ENCODE peak calls at places on chromosomes 7 and 10, in nine cellular contexts. M is heart left ventricle, G is gastrocnemius medialis, R is HCT116, Z is GM12891, X is transverse colon, W is K562, J is body of pancreas, Q is H54. A is an unnamed sample.

GRCh38 chr7:11557627-11558026 is 274.4 kb downstream of the THSD7A start:
- DNase-seq in M (no peak), G (peak), R (peak), Z (peak), X (no peak), W (no peak), J (peak), Q (peak), A (peak)

GRCh38 chr10:110357252-110357780 is 52.6 kb upstream of the SMNDC1 start:
- DNase-seq in M (no peak), G (no peak), R (peak), Z (no peak), X (peak), W (peak), J (no peak), Q (no peak), A (no peak)

GRCh38 chr7:74043523-74043951 is 15.6 kb downstream of the ELN start:
- DNase-seq in M (peak), G (no peak), R (no peak), Z (no peak), X (no peak), W (no peak), J (peak), Q (no peak), A (no peak)

GRCh38 chr7:70612811-70613210 is 519.1 kb upstream of the GALNT17 start:
- DNase-seq in M (no peak), G (no peak), R (no peak), Z (no peak), X (no peak), W (no peak), J (no peak), Q (no peak), A (no peak)

GRCh38 chr10:131993298-131993674 is 11.6 kb upstream of the BNIP3 start:
- DNase-seq in M (no peak), G (no peak), R (no peak), Z (no peak), X (no peak), W (no peak), J (peak), Q (no peak), A (no peak)

GRCh38 chr10:24642921-24643678 is 80.6 kb downstream of the ARHGAP21 start:
- DNase-seq in M (no peak), G (no peak), R (peak), Z (no peak), X (no peak), W (peak), J (peak), Q (peak), A (peak)

GRCh38 chr10:44089671-44090070 is 295.2 kb downstream of the CXCL12 start:
- DNase-seq in M (no peak), G (no peak), R (no peak), Z (no peak), X (no peak), W (no peak), J (no peak), Q (no peak), A (no peak)

GRCh38 chr10:128130051-128130450 is 3.8 kb upstream of the MKI67 start:
- DNase-seq in M (no peak), G (no peak), R (peak), Z (no peak), X (no peak), W (no peak), J (no peak), Q (no peak), A (peak)

GRCh38 chr7:158355456-158356065 is 232.1 kb downstream of the PTPRN2 start:
- DNase-seq in M (no peak), G (no peak), R (peak), Z (no peak), X (no peak), W (peak), J (no peak), Q (no peak), A (peak)

DNA sequence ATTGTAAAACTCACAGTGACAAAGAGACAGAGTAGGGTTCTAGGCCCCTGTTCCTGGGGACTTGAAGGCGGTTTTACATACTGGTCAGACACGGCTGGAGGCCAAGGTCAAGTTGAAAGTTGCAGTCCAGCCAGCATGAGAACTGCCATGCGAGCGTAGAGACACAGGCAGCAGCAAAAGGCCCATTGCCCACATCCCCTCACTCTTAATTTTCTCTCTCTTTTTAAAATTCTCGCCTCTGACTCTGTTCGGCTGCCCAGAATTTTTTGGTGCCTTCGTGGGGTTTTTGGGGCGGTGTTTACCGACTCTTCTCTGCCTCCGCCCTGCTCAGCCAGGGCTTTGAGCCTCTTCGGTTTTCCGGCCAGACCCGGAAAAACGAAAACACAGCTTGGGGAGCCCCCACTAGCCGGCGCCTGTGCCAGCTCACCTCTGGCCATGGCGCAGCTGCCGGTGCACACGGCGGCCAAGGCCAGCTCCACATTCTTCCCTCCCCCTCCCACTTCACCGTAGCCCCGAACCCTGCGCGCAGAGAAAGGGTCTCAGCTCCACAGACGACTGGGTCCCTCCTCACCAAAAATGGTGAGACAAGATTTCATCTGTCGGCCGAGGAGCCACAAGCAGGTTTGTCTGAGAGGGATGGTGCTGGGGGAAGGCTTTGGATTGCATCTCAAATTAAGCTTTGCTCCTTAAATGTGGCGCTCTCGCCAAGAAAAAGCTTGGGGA is 2.3 kb upstream of the HOXA13 start:
- DNase-seq in M (no peak), G (no peak), R (no peak), Z (no peak), X (no peak), W (no peak), J (no peak), Q (no peak), A (no peak)
- TF ChIP-seq POLR2A in M (no peak), G (no peak), R (no peak), Z (no peak), X (no peak), W (no peak), J (no peak), Q (no peak), A (no peak)

DNA sequence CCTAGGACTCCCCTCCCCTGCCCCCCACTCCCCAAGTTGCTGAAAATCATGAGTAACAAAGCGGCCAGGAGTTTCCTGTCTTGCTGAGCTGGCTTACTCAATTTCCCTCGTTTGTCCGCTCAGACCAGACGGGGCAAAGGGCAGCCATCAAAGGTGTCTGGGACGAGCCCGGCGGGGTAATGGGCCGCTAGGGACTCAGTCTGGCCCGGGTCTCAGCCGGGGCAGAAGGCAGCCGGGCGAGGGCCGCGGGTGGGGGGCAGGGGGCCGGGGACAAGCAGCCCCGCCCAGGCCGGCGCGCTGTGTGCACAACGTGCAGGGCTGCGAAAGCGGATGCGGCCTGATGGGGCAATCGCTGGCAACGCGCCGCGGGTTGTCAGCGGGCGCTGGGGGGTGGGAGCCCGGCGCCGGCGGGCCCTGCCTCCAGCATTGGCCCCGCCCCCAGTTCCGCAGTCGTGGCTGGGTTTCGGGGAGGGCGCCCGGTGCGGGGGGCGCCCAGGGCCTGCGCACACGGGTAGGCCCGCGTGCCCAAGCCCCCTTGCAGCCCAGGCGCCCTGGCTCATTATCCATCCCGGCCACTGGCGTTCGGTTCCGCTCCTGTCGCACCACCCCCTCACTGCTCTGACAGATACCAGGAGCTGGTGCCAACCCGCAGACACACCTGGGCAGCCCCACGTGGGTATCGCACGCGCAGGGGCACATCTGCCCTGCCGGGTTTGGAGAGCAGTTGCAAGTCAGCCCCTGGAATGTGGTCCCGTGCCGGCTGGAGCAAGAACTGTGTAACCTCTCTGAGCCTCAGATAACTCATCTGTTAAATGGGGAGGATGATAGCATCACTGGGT is 35.1 kb downstream of the DNAJB12 start:
- DNase-seq in M (peak), G (peak), R (peak), Z (peak), X (peak), W (peak), J (peak), Q (peak), A (peak)
- TF ChIP-seq POLR2A in M (peak), G (peak), R (no peak), Z (no peak), X (peak), W (no peak), J (no peak), Q (peak), A (peak)

GRCh38 chr10:101000602-101000991 is 989 bp downstream of the LZTS2 start:
- DNase-seq in M (peak), G (no peak), R (no peak), Z (no peak), X (peak), W (no peak), J (no peak), Q (no peak), A (no peak)

GRCh38 chr10:100998183-100998990 is 1.2 kb upstream of the LZTS2 start:
- DNase-seq in M (peak), G (peak), R (no peak), Z (no peak), X (peak), W (peak), J (peak), Q (peak), A (peak)

GRCh38 chr10:100998991-100999741 is 442 bp upstream of the LZTS2 start:
- DNase-seq in M (peak), G (peak), R (no peak), Z (peak), X (peak), W (peak), J (peak), Q (peak), A (peak)

GRCh38 chr10:101001225-101002035 is 1.8 kb downstream of the LZTS2 start:
- DNase-seq in M (peak), G (peak), R (no peak), Z (no peak), X (peak), W (peak), J (peak), Q (peak), A (no peak)

GRCh38 chr10:100999742-101000601 is at the start of gene LZTS2:
- DNase-seq in M (peak), G (no peak), R (no peak), Z (no peak), X (peak), W (peak), J (no peak), Q (peak), A (no peak)
- TF ChIP-seq POLR2A in M (no peak), G (no peak), R (peak), Z (no peak), X (no peak), W (no peak), J (no peak), Q (no peak), A (no peak)

DNA sequence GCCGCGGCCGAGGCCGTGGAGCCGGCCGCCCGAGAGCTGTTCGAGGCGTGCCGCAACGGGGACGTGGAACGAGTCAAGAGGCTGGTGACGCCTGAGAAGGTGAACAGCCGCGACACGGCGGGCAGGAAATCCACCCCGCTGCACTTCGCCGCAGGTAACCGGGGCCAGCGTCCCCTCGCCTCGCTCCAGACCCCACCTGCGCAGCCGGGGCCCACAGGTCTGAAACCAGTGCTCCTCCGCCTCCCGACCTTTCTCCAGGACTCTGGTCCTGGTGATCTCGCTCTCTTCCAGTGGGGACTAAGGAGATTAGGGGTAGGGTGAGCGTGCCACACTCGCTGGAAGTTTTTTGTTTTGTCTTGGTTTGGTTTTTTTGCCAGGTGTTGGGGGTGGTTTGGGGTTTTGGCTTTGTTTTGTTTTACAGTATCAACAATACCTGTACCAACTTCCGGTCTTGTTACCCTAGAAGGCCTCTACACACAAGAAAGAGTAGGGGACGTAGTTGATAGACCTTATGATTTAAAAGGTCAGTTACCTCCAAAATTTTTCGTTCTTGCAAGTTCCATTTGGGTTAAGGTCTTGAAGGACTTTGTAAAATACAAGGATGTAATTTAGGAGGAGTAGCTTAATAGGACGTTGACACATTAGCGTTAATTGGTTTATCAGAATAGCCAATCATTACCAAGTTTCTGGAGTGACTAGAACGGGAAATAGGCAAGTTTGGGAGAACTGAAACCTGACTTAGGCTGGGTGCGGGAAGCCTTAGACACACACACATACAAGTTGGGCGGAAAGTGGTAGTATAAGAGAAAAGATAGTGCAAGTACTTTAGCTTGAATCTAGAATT is 732 bp downstream of the TNKS2 start:
- DNase-seq in M (no peak), G (no peak), R (peak), Z (peak), X (peak), W (peak), J (peak), Q (peak), A (peak)
- TF ChIP-seq POLR2A in M (peak), G (peak), R (no peak), Z (no peak), X (peak), W (no peak), J (no peak), Q (no peak), A (no peak)

DNA sequence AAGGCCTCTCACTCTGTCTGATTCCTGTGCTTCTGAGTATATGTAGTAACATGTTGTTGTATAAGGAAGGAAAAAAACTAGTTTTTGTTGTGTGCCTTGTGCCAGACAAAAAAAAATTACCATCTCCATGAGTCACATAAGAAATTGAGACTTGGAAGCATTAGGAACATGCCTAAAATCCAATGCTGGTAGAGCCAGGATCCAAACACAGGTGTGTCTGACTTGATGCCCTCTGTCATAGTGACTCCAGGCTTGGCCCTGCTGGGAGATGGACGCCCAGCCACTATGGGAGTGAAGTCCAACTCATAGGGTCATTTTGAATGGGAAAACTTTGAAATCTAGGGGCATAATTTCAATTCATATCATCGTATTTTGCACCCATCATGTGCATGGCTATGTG is 38.0 kb downstream of the PYROXD2 start:
- DNase-seq in M (no peak), G (no peak), R (no peak), Z (no peak), X (no peak), W (no peak), J (no peak), Q (no peak), A (no peak)
- TF ChIP-seq POLR2A in M (no peak), G (no peak), R (no peak), Z (no peak), X (no peak), W (no peak), J (no peak), Q (no peak), A (no peak)

DNA sequence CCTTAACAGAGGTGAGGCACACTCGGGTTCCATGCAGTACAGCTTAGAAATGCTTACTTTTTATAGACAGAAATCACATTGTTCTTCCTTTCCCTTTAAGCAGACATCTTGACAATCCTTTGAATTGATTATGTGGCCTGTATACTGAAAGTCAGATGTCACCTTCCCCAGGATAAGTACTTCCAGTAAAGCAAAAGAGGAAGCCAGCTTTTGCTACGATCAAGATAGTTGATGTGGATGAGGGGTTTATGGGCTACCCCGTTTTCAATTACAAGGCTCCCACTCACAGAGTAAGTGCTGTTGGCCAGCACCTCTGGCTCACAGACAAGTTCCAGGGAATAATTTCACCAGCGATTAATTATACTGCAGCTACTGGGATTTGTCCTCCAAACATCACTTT is 95.2 kb upstream of the SAMD8 start:
- DNase-seq in M (no peak), G (no peak), R (no peak), Z (no peak), X (no peak), W (no peak), J (no peak), Q (no peak), A (peak)
- TF ChIP-seq POLR2A in M (no peak), G (no peak), R (no peak), Z (no peak), X (no peak), W (no peak), J (no peak), Q (no peak), A (no peak)

GRCh38 chr7:37429435-37429791 is 19.3 kb downstream of the ELMO1 start:
- DNase-seq in M (no peak), G (no peak), R (no peak), Z (no peak), X (no peak), W (no peak), J (no peak), Q (no peak), A (no peak)

GRCh38 chr7:37431413-37431812 is 17.3 kb downstream of the ELMO1 start:
- DNase-seq in M (no peak), G (no peak), R (no peak), Z (no peak), X (no peak), W (no peak), J (no peak), Q (no peak), A (no peak)

GRCh38 chr7:37430126-37430525 is 18.5 kb downstream of the ELMO1 start:
- DNase-seq in M (no peak), G (no peak), R (no peak), Z (no peak), X (no peak), W (no peak), J (no peak), Q (no peak), A (no peak)

GRCh38 chr7:37432240-37432917 is 16.3 kb downstream of the ELMO1 start:
- DNase-seq in M (no peak), G (no peak), R (no peak), Z (no peak), X (no peak), W (no peak), J (no peak), Q (no peak), A (no peak)

GRCh38 chr7:37430644-37431043 is 18.0 kb downstream of the ELMO1 start:
- DNase-seq in M (no peak), G (no peak), R (no peak), Z (no peak), X (no peak), W (no peak), J (no peak), Q (no peak), A (no peak)
- TF ChIP-seq POLR2A in M (no peak), G (no peak), R (no peak), Z (no peak), X (no peak), W (no peak), J (no peak), Q (no peak), A (no peak)

GRCh38 chr7:100101016-100101862 is at the start of the genes AP4M1 and MCM7:
- DNase-seq in M (peak), G (peak), R (peak), Z (peak), X (peak), W (peak), J (peak), Q (peak), A (peak)
- TF ChIP-seq POLR2A in M (peak), G (peak), R (no peak), Z (peak), X (no peak), W (peak), J (no peak), Q (peak), A (peak)

DNA sequence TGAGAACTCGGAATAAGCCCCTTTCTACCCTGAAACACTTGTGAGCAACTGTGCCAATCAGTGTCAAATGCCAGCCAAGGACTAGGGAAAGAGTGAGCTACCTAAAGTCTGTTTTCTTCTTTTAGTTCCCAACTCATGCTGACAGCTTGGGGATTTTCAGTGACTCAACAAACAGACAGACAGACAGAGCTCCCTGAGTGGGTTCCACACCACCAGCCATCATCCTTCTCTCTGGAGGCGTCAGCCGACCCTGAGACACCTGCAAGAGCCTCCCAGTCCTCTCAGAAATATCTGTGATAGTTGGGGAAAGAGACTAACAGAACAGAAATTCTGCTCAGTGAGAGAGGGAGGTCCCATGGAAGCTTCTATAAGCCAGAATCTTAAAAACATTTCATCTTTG is 49.5 kb downstream of the GATA3 start:
- DNase-seq in M (no peak), G (no peak), R (no peak), Z (no peak), X (no peak), W (no peak), J (no peak), Q (no peak), A (no peak)
- TF ChIP-seq POLR2A in M (no peak), G (no peak), R (no peak), Z (no peak), X (no peak), W (no peak), J (no peak), Q (no peak), A (no peak)